ENCODE peak calls at places on chromosomes 5 and 9, in nine cellular contexts. One of them, this sample, is unnamed.

GRCh38 chr9:137986268-137987099 is 108.9 kb downstream of the CACNA1B start:
- DNase-seq in aorta: peak
- DNase-seq in testis: peak
- DNase-seq in astrocyte of the hippocampus: no peak
- DNase-seq in DMS79 treated with DMSO at 0.1 percent for 48 hours: no peak
- DNase-seq in B cell: no peak
- DNase-seq in AG04450: no peak
- DNase-seq in stomach: no peak
- DNase-seq in DMS153: no peak
- DNase-seq in this sample: no peak

GRCh38 chr5:144205141-144205551 is 34.5 kb downstream of the KCTD16 start:
- DNase-seq in aorta: peak
- DNase-seq in testis: peak
- DNase-seq in astrocyte of the hippocampus: peak
- DNase-seq in DMS79 treated with DMSO at 0.1 percent for 48 hours: peak
- DNase-seq in B cell: no peak
- DNase-seq in AG04450: no peak
- DNase-seq in stomach: no peak
- DNase-seq in DMS153: no peak
- DNase-seq in this sample: peak

GRCh38 chr9:121783126-121783522 is 131.7 kb downstream of the DAB2IP start:
- DNase-seq in aorta: no peak
- DNase-seq in testis: peak
- DNase-seq in astrocyte of the hippocampus: no peak
- DNase-seq in DMS79 treated with DMSO at 0.1 percent for 48 hours: no peak
- DNase-seq in B cell: no peak
- DNase-seq in AG04450: no peak
- DNase-seq in stomach: no peak
- DNase-seq in DMS153: no peak
- DNase-seq in this sample: no peak

GRCh38 chr5:610744-611730 is 1.1 kb upstream of the CEP72 start:
- DNase-seq in aorta: peak
- DNase-seq in testis: no peak
- DNase-seq in astrocyte of the hippocampus: no peak
- DNase-seq in DMS79 treated with DMSO at 0.1 percent for 48 hours: no peak
- DNase-seq in B cell: no peak
- DNase-seq in AG04450: no peak
- DNase-seq in stomach: no peak
- DNase-seq in DMS153: no peak
- DNase-seq in this sample: no peak

GRCh38 chr5:142248853-142249462 is 75.9 kb downstream of the SPRY4 start:
- DNase-seq in aorta: peak
- DNase-seq in testis: no peak
- DNase-seq in astrocyte of the hippocampus: peak
- DNase-seq in DMS79 treated with DMSO at 0.1 percent for 48 hours: no peak
- DNase-seq in B cell: no peak
- DNase-seq in AG04450: no peak
- DNase-seq in stomach: peak
- DNase-seq in DMS153: no peak
- DNase-seq in this sample: no peak

GRCh38 chr9:86695904-86696424 is 251.3 kb downstream of the GAS1 start:
- DNase-seq in aorta: no peak
- DNase-seq in testis: no peak
- DNase-seq in astrocyte of the hippocampus: no peak
- DNase-seq in DMS79 treated with DMSO at 0.1 percent for 48 hours: no peak
- DNase-seq in B cell: no peak
- DNase-seq in AG04450: no peak
- DNase-seq in stomach: no peak
- DNase-seq in DMS153: no peak
- DNase-seq in this sample: no peak

GRCh38 chr5:167945542-167946384 is 345.7 kb upstream of the WWC1 start:
- DNase-seq in aorta: peak
- DNase-seq in testis: peak
- DNase-seq in astrocyte of the hippocampus: peak
- DNase-seq in DMS79 treated with DMSO at 0.1 percent for 48 hours: no peak
- DNase-seq in B cell: no peak
- DNase-seq in AG04450: peak
- DNase-seq in stomach: no peak
- DNase-seq in DMS153: no peak
- DNase-seq in this sample: no peak

GRCh38 chr5:180860273-180860886 is 696 bp downstream of the ZFP62 start:
- DNase-seq in aorta: no peak
- DNase-seq in testis: no peak
- DNase-seq in astrocyte of the hippocampus: no peak
- DNase-seq in DMS79 treated with DMSO at 0.1 percent for 48 hours: peak
- DNase-seq in B cell: peak
- DNase-seq in AG04450: no peak
- DNase-seq in stomach: no peak
- DNase-seq in DMS153: no peak
- DNase-seq in this sample: no peak

This sample was measured in activated CD4-positive, alpha-beta T cell treated with anti-CD3 and anti-CD28 coated beads for 36 hours.